ENCODE peak calls at places on chromosomes 1 and 21, in five cellular contexts. N is HCT116, Y is astrocyte of the spinal cord, I is astrocyte of the cerebellum, A is tibial nerve. O is an unnamed sample.

GRCh38 chr1:7292714-7293419 is 478.2 kb upstream of the VAMP3 start:
- DNase-seq in Y (no peak), A (no peak), I (no peak), N (no peak), O (no peak)

GRCh38 chr1:57017201-57017600 is 51.4 kb upstream of the C8B start:
- DNase-seq in N (no peak), I (no peak), A (no peak), Y (no peak), O (peak; percentile 6)

GRCh38 chr1:20729155-20729931 is 3.2 kb downstream of the SH2D5 start:
- DNase-seq in N (no peak), A (no peak), Y (no peak), I (no peak), O (no peak)

GRCh38 chr1:18256318-18257235 is 149.0 kb downstream of the IGSF21 start:
- DNase-seq in A (no peak), I (peak; percentile 3), Y (peak; percentile 2), N (no peak), O (peak; percentile 4)

GRCh38 chr1:32240140-32240951 is 6.7 kb upstream of the FAM167B start:
- DNase-seq in Y (peak; percentile 33), A (peak; percentile 34), I (no peak), N (peak; percentile 58), O (peak; percentile 43)

GRCh38 chr1:225460021-225460736 is 32.3 kb upstream of the LBR start:
- DNase-seq in Y (no peak), A (no peak), I (peak; percentile 22), N (no peak), O (no peak)

GRCh38 chr1:232792949-232793348 is 12.3 kb upstream of the MAP10 start:
- DNase-seq in N (no peak), I (no peak), Y (no peak), A (no peak), O (no peak)

GRCh38 chr1:20089328-20090077 is 19.5 kb downstream of the PLA2G5 start:
- DNase-seq in N (peak; percentile 13), A (no peak), I (no peak), Y (no peak), O (no peak)

GRCh38 chr1:223199094-223199647 is 56.1 kb upstream of the TLR5 start:
- DNase-seq in N (no peak), I (no peak), Y (no peak), A (no peak), O (no peak)

GRCh38 chr1:115838805-115839705 is 1.9 kb downstream of the NHLH2 start:
- DNase-seq in N (no peak), A (no peak), Y (no peak), I (no peak), O (peak; percentile 29)

GRCh38 chr1:153805042-153805745 is 30.0 kb downstream of the SLC27A3 start:
- DNase-seq in N (peak; percentile 78), A (no peak), I (peak; percentile 24), Y (peak; percentile 68), O (peak; percentile 84)

GRCh38 chr1:234675561-234675960 is 65.6 kb upstream of the IRF2BP2 start:
- DNase-seq in I (no peak), A (no peak), N (no peak), Y (no peak), O (no peak)

GRCh38 chr1:153125536-153125935 is 12.2 kb upstream of the SPRR2F start:
- DNase-seq in I (no peak), A (no peak), N (no peak), Y (no peak), O (no peak)

GRCh38 chr1:111736548-111737215 is 2.5 kb downstream of the INKA2 start:
- DNase-seq in N (no peak), Y (no peak), I (no peak), A (no peak), O (no peak)

GRCh38 chr1:247243738-247244137 is 12.1 kb upstream of the VN1R5 start:
- DNase-seq in N (no peak), Y (no peak), A (no peak), I (no peak), O (no peak)

GRCh38 chr1:240020871-240021270 is 70.8 kb upstream of the FMN2 start:
- DNase-seq in I (no peak), A (no peak), Y (no peak), N (no peak), O (no peak)

GRCh38 chr1:39657402-39657801 is 14.5 kb downstream of the NT5C1A start:
- DNase-seq in Y (no peak), N (no peak), I (no peak), A (no peak), O (peak; percentile 79)

GRCh38 chr1:181086926-181087325 is 1.6 kb upstream of the IER5 start:
- DNase-seq in Y (no peak), A (no peak), N (no peak), I (no peak), O (peak; percentile 77)

GRCh38 chr1:9872430-9873165 is 37.5 kb downstream of the CTNNBIP1 start:
- DNase-seq in A (no peak), N (no peak), Y (peak; percentile 45), I (no peak), O (no peak)

GRCh38 chr1:56073614-56074356 is 505.6 kb downstream of the PLPP3 start:
- DNase-seq in N (no peak), Y (peak; percentile 78), A (peak; percentile 83), I (peak; percentile 94), O (peak; percentile 100)

GRCh38 chr1:94772230-94772641 is 47.9 kb upstream of the SLC44A3 start:
- DNase-seq in I (no peak), A (no peak), N (no peak), Y (peak; percentile 54), O (no peak)

DNA sequence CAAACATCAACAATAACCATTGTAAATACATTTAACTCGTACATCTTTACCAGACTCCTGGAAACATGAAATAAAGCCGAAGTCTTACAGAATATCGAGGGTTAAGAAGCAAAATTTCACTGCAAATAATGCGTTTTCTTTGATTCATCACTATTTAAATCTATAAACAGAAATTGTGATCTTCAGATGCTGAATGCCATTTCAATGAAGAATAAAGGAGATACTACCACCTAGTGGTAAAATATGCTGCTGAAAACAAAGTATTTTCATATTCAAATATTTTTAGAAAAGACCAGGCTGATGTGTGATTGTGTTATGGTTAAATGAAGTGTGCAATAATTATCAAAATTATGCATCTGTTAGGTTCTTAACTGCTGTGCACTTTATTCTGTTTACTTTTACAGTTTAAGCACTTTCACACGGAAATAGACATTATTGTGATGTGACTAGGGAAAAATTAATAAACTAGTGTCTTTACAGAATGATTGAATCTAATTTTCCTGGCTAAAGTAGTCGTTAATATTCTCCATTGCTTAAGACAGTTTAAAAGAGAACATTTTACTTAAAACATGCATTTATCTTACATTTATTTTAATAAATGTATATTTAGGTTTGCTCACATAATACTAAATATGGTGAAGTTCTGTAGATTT is 1093.1 kb downstream of the MRPL39 start:
- DNase-seq in I (no peak), Y (peak; percentile 9), A (no peak), N (no peak), O (no peak)
- TF ChIP-seq CTCF in I (peak; percentile 27), Y (peak; percentile 53), A (peak; percentile 36), N (no peak), O (no peak)

DNA sequence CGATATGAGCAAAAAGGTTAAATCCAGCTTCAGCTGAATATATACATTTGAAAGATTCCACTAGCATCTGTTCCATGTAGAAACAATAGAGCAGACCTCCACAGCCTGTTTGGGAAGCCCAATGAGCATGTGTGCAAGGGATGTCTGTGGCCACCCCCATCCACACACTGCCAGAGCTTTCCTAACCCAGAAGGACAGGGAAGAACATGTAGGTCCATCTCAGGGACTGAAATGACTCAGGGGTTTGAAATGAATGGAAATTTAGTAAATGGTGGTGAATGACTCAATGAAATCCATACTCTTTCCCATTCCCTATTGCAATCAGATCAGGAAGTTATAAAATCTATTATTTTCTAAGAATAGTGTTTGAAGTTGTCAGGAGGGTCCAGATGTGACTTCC is 397.2 kb downstream of the DUSP10 start:
- DNase-seq in A (no peak), I (no peak), Y (no peak), N (no peak), O (peak; percentile 77)
- H3K4me3 ChIP-seq in A (no peak overlapping the region), I (no peak overlapping the region), Y (no peak overlapping the region), N (no peak overlapping the region), O (no peak overlapping the region)

DNA sequence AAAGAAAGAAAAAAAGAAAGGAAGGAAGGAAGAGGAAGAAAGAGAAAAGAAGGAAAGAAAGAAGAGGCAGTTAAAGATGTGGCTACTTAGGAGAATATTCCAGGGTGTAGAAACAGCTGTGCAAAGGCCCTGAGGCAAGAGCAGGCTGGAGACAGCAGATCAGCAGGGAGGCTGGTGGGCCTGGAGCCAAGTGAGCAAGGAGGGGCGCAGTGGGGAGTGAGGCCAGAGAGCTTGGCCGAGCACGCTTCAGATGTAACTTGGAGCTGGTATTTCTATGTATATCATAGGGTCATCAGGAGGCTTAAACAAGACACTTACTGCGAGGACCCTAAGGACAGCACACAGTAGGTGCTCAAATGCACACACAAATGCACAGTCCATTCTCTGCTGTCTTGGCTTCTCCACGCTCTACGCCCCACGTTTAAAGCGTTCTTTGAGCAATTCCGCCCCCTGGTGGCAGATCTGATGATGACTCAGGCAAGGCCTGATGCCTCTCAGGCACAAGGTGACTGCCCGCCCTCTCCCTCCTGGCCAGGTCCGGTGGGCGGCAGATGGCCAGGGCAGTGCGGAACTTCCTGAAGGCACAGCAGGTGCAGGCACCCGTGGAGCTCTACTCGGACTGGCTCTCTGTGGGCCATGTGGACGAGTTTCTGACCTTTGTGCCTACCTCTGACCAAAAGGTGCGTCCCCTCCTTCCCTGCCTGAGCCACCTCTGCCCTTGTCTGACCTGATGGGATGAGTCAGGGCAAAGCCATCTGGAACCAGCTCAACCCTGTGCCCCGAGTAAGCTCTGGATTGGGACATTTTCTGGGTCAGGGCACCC is 11.9 kb upstream of the PADI3 start:
- DNase-seq in Y (peak; percentile 87), A (peak; percentile 76), I (peak; percentile 73), N (peak; percentile 85), O (peak; percentile 76)
- TF ChIP-seq CTCF in Y (peak; percentile 70), A (peak; percentile 82), I (peak; percentile 77), N (no peak), O (peak; percentile 74)

GRCh38 chr1:198253259-198253658 is 96.5 kb downstream of the NEK7 start:
- DNase-seq in Y (no peak), A (no peak), N (no peak), I (no peak), O (no peak)
- H3K4me3 ChIP-seq in Y (no peak overlapping the region), A (no peak overlapping the region), N (no peak overlapping the region), I (no peak overlapping the region), O (no peak overlapping the region)

DNA sequence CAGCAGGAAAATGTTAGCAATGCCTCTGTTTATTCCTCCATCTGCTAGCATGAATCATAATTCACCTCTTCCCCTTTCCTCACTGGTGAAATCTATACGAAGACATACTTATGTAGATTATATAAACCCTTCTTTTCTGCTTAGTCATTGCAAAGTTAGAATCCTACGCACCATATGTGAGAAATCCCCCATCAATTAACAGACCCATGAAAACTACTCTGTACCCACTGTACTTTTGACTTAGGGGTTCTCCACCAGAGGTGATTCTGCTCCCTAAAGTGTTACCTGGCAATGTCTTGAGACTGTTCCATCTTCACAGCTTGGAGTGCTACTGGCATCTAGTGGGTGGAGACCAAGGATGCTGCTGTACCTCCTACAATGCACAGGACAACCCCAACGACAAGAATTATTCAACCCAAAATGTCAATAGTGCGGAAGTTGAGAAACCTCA is 49.6 kb upstream of the KCTD3 start:
- DNase-seq in N (peak; percentile 13), A (no peak), I (peak; percentile 34), Y (peak; percentile 41), O (peak; percentile 77)
- TF ChIP-seq CTCF in N (peak; percentile 21), A (no peak), I (peak; percentile 62), Y (peak; percentile 52), O (peak; percentile 80)

O was measured in AG10803.